ENCODE peak calls at places on chromosomes 3 and 15, in four cellular contexts. V is natural killer cell; R is CD4-positive, alpha-beta T cell; C is fibroblast of pulmonary artery. H is an unnamed sample.

GRCh38 chr15:90816401-90817116 is 51.8 kb upstream of the FURIN start:
- DNase-seq in V (peak), C (no peak), R (no peak), H (no peak)

GRCh38 chr15:75727851-75728715 is 15.4 kb upstream of the CSPG4 start:
- DNase-seq in C (peak), R (peak), V (peak), H (peak)

GRCh38 chr3:58206406-58207011 is 4.3 kb downstream of the DNASE1L3 start:
- DNase-seq in C (peak), V (no peak), R (no peak), H (no peak)

GRCh38 chr3:78268716-78269668 is 1229.1 kb downstream of the ROBO2 start:
- DNase-seq in C (no peak), R (no peak), V (peak), H (no peak)

GRCh38 chr3:194320744-194321243 is 30.3 kb downstream of the CPN2 start:
- DNase-seq in V (no peak), R (no peak), C (no peak), H (no peak)

GRCh38 chr3:177491301-177492031 is 294.2 kb upstream of the TBL1XR1 start:
- DNase-seq in R (no peak), C (peak), V (no peak), H (no peak)

GRCh38 chr3:49120096-49120437 is 556 bp downstream of the USP19 start:
- DNase-seq in C (no peak), V (no peak), R (peak), H (no peak)

GRCh38 chr15:63523306-63523990 is 19.1 kb downstream of the USP3 start:
- DNase-seq in V (no peak), R (no peak), C (peak), H (no peak)

GRCh38 chr15:100220058-100220728 is 121.6 kb downstream of the ADAMTS17 start:
- DNase-seq in V (no peak), C (no peak), R (no peak), H (no peak)

GRCh38 chr3:81339040-81339845 is 422.2 kb downstream of the GBE1 start:
- DNase-seq in R (no peak), V (no peak), C (peak), H (no peak)

GRCh38 chr15:66905954-66906353 is 159.4 kb upstream of the SMAD3 start:
- DNase-seq in V (no peak), R (no peak), C (no peak), H (no peak)

GRCh38 chr15:83285979-83286553 is 1.6 kb upstream of the BNC1 start:
- DNase-seq in C (peak), V (no peak), R (no peak), H (no peak)

GRCh38 chr3:150078983-150079739 is 108.5 kb upstream of the PFN2 start:
- DNase-seq in C (peak), R (no peak), V (no peak), H (no peak)

GRCh38 chr3:28590216-28590615 is 241.6 kb upstream of the AZI2 start:
- DNase-seq in R (no peak), C (peak), V (no peak), H (no peak)

GRCh38 chr3:146326875-146327543 is 76.1 kb upstream of the PLSCR4 start:
- DNase-seq in R (no peak), V (no peak), C (peak), H (no peak)

GRCh38 chr3:62823461-62824050 is 51.7 kb downstream of the CADPS start:
- DNase-seq in R (no peak), C (no peak), V (no peak), H (no peak)

GRCh38 chr15:78002996-78003395 is 74.5 kb downstream of the TBC1D2B start:
- DNase-seq in V (no peak), C (no peak), R (no peak), H (no peak)

GRCh38 chr15:24856397-24857093 is 98.2 kb upstream of the SNRPN start:
- DNase-seq in C (peak), V (no peak), R (no peak), H (no peak)

GRCh38 chr15:57138260-57138895 is 219.9 kb downstream of the TCF12 start:
- DNase-seq in C (peak), R (no peak), V (no peak), H (no peak)

GRCh38 chr3:20136231-20136630 is 49.8 kb downstream of the SGO1 start:
- DNase-seq in C (peak), V (no peak), R (no peak), H (no peak)

GRCh38 chr3:72334681-72335457 is 513.4 kb downstream of the SHQ1 start:
- DNase-seq in V (no peak), R (no peak), C (no peak), H (no peak)

GRCh38 chr3:131447349-131447748 is 55.4 kb downstream of the MRPL3 start:
- DNase-seq in C (no peak), R (no peak), V (no peak), H (no peak)

GRCh38 chr3:136792931-136793330 is 26.0 kb upstream of the SLC35G2 start:
- DNase-seq in V (no peak), C (no peak), R (no peak), H (no peak)

GRCh38 chr3:14319654-14320182 is 82.7 kb upstream of the SLC6A6 start:
- DNase-seq in C (peak), V (no peak), R (no peak), H (no peak)

GRCh38 chr15:31555022-31555421 is 228.4 kb downstream of the KLF13 start:
- DNase-seq in V (no peak), C (no peak), R (no peak), H (no peak)

GRCh38 chr3:22263042-22263441 is 512.0 kb upstream of the ZNF385D start:
- DNase-seq in R (no peak), V (no peak), C (peak), H (no peak)

GRCh38 chr3:182713743-182714517 is 79.4 kb upstream of the ATP11B start:
- DNase-seq in C (peak), R (no peak), V (no peak), H (no peak)

GRCh38 chr3:151203053-151203420 is at the start of gene GPR171:
- DNase-seq in V (peak), C (no peak), R (peak), H (no peak)

GRCh38 chr15:68586274-68586961 is 7.6 kb downstream of the CORO2B start:
- DNase-seq in R (no peak), V (no peak), C (peak), H (no peak)

GRCh38 chr15:94236638-94237037 is 5.3 kb downstream of the MCTP2 start:
- DNase-seq in V (no peak), R (no peak), C (no peak), H (no peak)

GRCh38 chr15:68204361-68204760 is 771 bp downstream of the CALML4 start:
- DNase-seq in V (no peak), R (no peak), C (no peak), H (no peak)

GRCh38 chr15:52689562-52689961 is 10.4 kb upstream of the ATOSA start:
- DNase-seq in R (no peak), C (no peak), V (no peak), H (no peak)

GRCh38 chr3:6805236-6805635 is 55.7 kb upstream of the GRM7 start:
- DNase-seq in C (no peak), V (no peak), R (no peak), H (no peak)

GRCh38 chr15:70504305-70504951 is 258.9 kb downstream of the UACA start:
- DNase-seq in V (no peak), C (peak), R (no peak), H (peak)

GRCh38 chr3:11989383-11990050 is 14.7 kb upstream of the SYN2 start:
- DNase-seq in R (no peak), C (no peak), V (no peak), H (no peak)

GRCh38 chr3:63745757-63746156 is 73.3 kb upstream of the C3orf49 start:
- DNase-seq in V (no peak), C (no peak), R (no peak), H (no peak)

GRCh38 chr3:48042071-48042760 is 26.0 kb upstream of the MAP4 start:
- DNase-seq in R (no peak), C (no peak), V (no peak), H (no peak)

GRCh38 chr3:44883999-44884431 is 9.6 kb downstream of the TGM4 start:
- DNase-seq in V (no peak), C (peak), R (no peak), H (no peak)

GRCh38 chr3:184337315-184337714 is at the start of gene FAM131A:
- DNase-seq in V (no peak), R (no peak), C (peak), H (peak)

GRCh38 chr15:28955160-28955502 is 69.4 kb downstream of the APBA2 start:
- DNase-seq in C (peak), R (no peak), V (no peak), H (no peak)

GRCh38 chr15:28957606-28958498 is 72.1 kb downstream of the APBA2 start:
- DNase-seq in V (no peak), C (no peak), R (no peak), H (no peak)

GRCh38 chr15:28955686-28956421 is 70.1 kb downstream of the APBA2 start:
- DNase-seq in C (peak), R (no peak), V (no peak), H (no peak)

GRCh38 chr15:28954466-28955159 is 68.8 kb downstream of the APBA2 start:
- DNase-seq in R (no peak), V (no peak), C (no peak), H (no peak)

DNA sequence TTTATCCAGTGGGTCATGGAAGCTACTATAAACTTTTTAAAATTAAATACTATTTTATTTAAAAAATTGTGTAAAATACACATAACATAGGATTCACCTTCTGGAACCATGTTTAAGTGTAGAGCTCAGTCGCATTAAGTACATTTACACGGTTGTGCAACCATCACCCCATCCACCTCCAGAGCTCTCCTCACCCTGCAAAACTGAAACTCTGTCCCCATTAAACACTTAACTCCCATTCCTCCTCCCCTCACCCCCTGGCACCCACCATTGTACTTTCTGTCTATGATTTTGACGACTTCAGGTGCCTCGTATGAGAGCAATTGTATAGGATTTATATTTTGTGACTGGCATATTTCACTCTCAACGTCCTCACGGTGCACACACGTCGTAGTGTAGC is 70.7 kb downstream of the APBA2 start:
- DNase-seq in V (no peak), C (no peak), R (no peak), H (no peak)
- TF ChIP-seq CTCF in V (no peak), C (no peak), R (no peak), H (no peak)

GRCh38 chr3:52387481-52387880 is 57.4 kb downstream of the SEMA3G start:
- DNase-seq in C (no peak), R (no peak), V (no peak), H (no peak)

GRCh38 chr3:52391096-52391495 is 53.8 kb downstream of the SEMA3G start:
- DNase-seq in C (no peak), V (no peak), R (no peak), H (no peak)

GRCh38 chr3:52388933-52389332 is 56.0 kb downstream of the SEMA3G start:
- DNase-seq in C (no peak), V (no peak), R (no peak), H (no peak)

GRCh38 chr3:52385157-52385556 is 59.7 kb downstream of the SEMA3G start:
- DNase-seq in C (peak), R (no peak), V (no peak), H (no peak)

DNA sequence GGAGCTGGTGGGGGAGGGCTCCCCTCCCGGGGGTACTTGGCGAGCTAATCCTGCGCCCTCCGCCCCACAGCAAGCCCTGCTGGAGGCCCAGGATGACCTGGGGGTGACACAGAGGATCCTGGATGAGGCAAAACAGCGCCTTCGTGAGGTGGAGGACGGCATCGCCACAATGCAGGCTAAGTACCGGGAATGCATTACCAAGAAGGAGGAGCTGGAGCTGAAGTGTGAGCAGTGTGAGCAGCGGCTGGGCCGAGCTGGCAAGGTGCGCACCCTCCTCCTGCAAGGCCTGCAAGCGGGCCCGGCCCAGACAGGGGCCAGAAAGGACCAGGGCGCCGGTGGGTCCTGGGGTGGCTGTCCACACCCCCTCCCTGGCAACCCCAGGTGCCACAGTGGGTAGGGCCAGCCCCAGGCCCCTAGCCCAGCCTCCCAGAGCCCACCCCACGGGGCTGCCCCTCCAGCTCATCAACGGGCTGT is 56.5 kb downstream of the SEMA3G start:
- DNase-seq in R (no peak), C (no peak), V (no peak), H (no peak)
- TF ChIP-seq CTCF in R (no peak), C (no peak), V (no peak), H (no peak)

GRCh38 chr3:123068227-123069020 is 1.6 kb downstream of the PDIA5 start:
- DNase-seq in R (no peak), C (no peak), V (no peak), H (no peak)
- TF ChIP-seq CTCF in R (no peak), C (no peak), V (no peak), H (no peak)

GRCh38 chr3:97738761-97739160 is 25.8 kb upstream of the ARL6 start:
- DNase-seq in R (no peak), V (no peak), C (no peak), H (no peak)

GRCh38 chr3:97742036-97742435 is 22.5 kb upstream of the ARL6 start:
- DNase-seq in V (no peak), R (no peak), C (no peak), H (no peak)

DNA sequence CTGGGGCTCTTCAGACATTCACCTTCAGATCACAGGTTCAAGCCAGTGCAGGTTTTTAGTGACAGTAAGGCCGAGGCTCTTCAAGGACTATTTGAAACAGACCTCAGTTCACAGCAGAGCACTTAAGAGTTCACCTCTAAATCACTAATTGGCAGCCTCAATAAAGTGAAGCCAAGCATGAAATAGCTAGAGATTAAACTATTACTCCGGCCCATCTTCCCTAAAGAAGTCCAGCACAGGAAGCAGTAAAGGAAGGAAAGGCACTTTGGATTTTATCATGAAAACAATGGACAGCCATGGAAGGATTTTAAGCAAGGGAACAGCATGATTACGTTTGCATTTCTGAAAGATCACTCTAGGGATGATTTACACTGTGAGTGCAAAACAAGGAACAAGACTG is 27.6 kb upstream of the ARL6 start:
- DNase-seq in V (no peak), R (no peak), C (no peak), H (no peak)
- TF ChIP-seq CTCF in V (no peak), R (no peak), C (no peak), H (no peak)

GRCh38 chr15:86915811-86916331 is 836.2 kb downstream of the AGBL1 start:
- DNase-seq in R (no peak), V (no peak), C (peak), H (no peak)
- TF ChIP-seq CTCF in R (no peak), V (no peak), C (peak), H (peak)

DNA sequence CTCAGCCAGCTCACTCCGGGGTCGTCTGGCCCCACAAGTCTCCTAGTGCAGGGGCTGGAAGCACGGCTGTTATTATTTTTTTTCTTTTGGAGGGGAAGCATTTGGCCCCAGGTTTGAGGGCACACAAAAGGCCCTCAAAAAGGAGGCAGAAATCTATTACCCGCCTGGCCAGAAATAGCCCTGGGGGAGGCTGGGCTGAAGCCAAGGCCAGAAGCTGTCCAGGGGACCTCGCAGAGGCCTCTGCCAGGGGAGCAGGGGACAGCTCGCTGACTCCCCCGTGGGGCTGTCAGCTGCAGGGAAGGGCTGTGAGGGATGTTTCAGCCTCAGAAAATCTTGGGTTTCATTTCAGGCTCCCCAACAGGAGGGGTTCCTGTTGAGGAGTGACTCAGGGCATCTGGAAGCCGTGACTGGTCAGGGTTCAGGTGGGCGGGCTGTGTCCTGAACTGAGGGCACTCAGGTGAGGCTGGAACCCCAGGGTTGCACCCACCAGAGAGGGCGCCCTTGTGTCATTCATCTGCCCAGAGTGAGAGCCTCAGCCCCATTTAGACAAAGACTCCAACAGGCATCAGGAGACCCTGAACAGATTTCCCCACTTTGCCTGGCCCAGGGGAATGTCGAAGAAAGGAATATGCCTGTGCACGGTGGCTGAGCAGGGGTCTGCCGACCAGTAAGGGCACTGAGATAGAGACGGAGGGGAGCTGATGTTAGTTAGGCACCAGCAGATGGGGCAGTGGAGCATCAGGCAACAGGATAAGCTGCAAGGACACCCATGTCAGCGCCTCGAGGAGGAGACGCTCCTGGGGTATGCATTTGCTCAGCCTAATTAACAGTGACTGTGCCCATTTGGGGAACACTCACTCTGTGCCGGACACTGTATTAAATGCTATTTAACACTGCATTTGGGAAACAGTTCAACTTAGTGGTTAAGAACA is 43.5 kb upstream of the SLC6A11 start:
- DNase-seq in C (peak), R (no peak), V (no peak), H (no peak)
- TF ChIP-seq CTCF in C (peak), R (no peak), V (no peak), H (no peak)

DNA sequence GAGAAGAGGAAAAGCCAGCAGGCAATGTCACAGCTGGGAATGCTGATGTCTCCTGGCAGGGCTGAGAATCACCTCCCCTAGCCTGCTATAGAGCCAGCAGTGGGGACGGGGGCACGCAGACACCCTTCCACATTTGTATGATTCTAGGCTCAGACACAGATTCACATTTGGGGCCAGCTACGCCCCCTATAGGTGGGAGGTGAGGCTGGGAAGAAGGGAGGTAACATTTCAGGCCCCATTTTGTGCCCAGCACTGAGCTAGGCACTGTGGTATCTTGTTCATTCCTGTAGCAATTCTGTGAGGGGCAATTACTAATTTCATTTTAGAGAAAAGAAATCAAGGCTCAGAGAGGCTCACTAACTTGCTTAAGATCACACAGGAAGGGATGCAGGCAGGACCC is 15.9 kb upstream of the ACAD9 start:
- DNase-seq in V (no peak), C (no peak), R (no peak), H (no peak)
- TF ChIP-seq CTCF in V (no peak), C (peak), R (no peak), H (no peak)

GRCh38 chr15:84878504-84878903 is 6.0 kb upstream of the SLC28A1 start:
- DNase-seq in R (peak), C (peak), V (peak), H (peak)
- TF ChIP-seq CTCF in R (peak), C (peak), V (peak), H (peak)

H was measured in psoas muscle.